ENCODE peak calls at places on chromosome 20, in six cellular contexts. H is AG04450, K is lower leg skin, E is WERI-Rb-1, D is fibroblast of lung, M is endothelial cell of umbilical vein. Q is an unnamed sample.

GRCh38 chr20:58515240-58516212 is at the start of gene APCDD1L:
- DNase-seq in D (peak; percentile 65), E (no peak), K (no peak), H (peak; percentile 48), M (no peak), Q (no peak)

GRCh38 chr20:10172998-10173655 is 45.5 kb upstream of the SNAP25 start:
- DNase-seq in K (no peak), E (no peak), D (no peak), M (no peak), H (no peak), Q (no peak)

GRCh38 chr20:45911486-45912343 is at the start of gene PLTP:
- DNase-seq in D (peak; percentile 81), K (peak; percentile 72), H (no peak), E (peak; percentile 78), M (peak; percentile 78), Q (no peak)

GRCh38 chr20:10185741-10186558 is 32.7 kb upstream of the SNAP25 start:
- DNase-seq in H (no peak), M (no peak), E (no peak), D (peak; percentile 85), K (no peak), Q (no peak)

GRCh38 chr20:17723301-17723691 is 23.5 kb downstream of the BANF2 start:
- DNase-seq in H (no peak), M (no peak), K (no peak), D (no peak), E (no peak), Q (no peak)

GRCh38 chr20:32160341-32160740 is 47.2 kb downstream of the PLAGL2 start:
- DNase-seq in E (no peak), M (no peak), K (no peak), D (no peak), H (no peak), Q (no peak)

GRCh38 chr20:50517817-50518154 is 7.6 kb downstream of the PTPN1 start:
- DNase-seq in D (no peak), M (no peak), K (no peak), H (no peak), E (no peak), Q (no peak)

GRCh38 chr20:32421290-32421689 is 63.2 kb downstream of the ASXL1 start:
- DNase-seq in H (no peak), M (no peak), D (no peak), E (no peak), K (no peak), Q (no peak)

GRCh38 chr20:56458227-56458821 is 10.1 kb upstream of the RTF2 start:
- DNase-seq in H (no peak), M (no peak), K (no peak), E (no peak), D (no peak), Q (no peak)

GRCh38 chr20:44702776-44703175 is 12.4 kb upstream of the CCN5 start:
- DNase-seq in E (no peak), D (peak; percentile 98), H (peak; percentile 87), M (peak; percentile 94), K (peak; percentile 86), Q (no peak)

GRCh38 chr20:39813190-39813829 is 851.2 kb downstream of the DHX35 start:
- DNase-seq in M (no peak), D (no peak), E (no peak), K (no peak), H (no peak), Q (no peak)

GRCh38 chr20:20530428-20531151 is 162.7 kb downstream of the INSM1 start:
- DNase-seq in M (no peak), H (no peak), K (no peak), E (no peak), D (no peak), Q (no peak)

GRCh38 chr20:20366896-20367680 is 816 bp upstream of the INSM1 start:
- DNase-seq in K (no peak), H (no peak), M (no peak), D (no peak), E (no peak), Q (no peak)

GRCh38 chr20:34689486-34689885 is 12.6 kb upstream of the PIGU start:
- DNase-seq in D (no peak), K (no peak), H (no peak), E (no peak), M (peak; percentile 61), Q (no peak)

GRCh38 chr20:45963059-45964011 is 8.7 kb downstream of the ZNF335 start:
- DNase-seq in D (peak; percentile 51), M (peak; percentile 36), H (no peak), K (no peak), E (peak; percentile 68), Q (peak; percentile 40)

GRCh38 chr20:44938637-44939036 is 21.6 kb downstream of the TOMM34 start:
- DNase-seq in D (no peak), H (no peak), M (peak; percentile 36), E (no peak), K (no peak), Q (no peak)

GRCh38 chr20:40781340-40781916 is 92.4 kb upstream of the MAFB start:
- DNase-seq in H (no peak), E (no peak), K (no peak), D (no peak), M (no peak), Q (no peak)

GRCh38 chr20:52132337-52132736 is 59.2 kb downstream of the ZFP64 start:
- DNase-seq in H (no peak), E (no peak), D (no peak), K (no peak), M (no peak), Q (no peak)

GRCh38 chr20:47370214-47370613 is 13.7 kb upstream of the ZMYND8 start:
- DNase-seq in H (no peak), D (no peak), M (no peak), E (no peak), K (no peak), Q (no peak)

GRCh38 chr20:6122111-6122872 is 538 bp downstream of the FERMT1 start:
- DNase-seq in E (no peak), H (peak; percentile 2), M (peak; percentile 28), D (peak; percentile 63), K (peak; percentile 44), Q (peak; percentile 43)

GRCh38 chr20:51221791-51222408 is 199.0 kb upstream of the KCNG1 start:
- DNase-seq in H (peak; percentile 11), D (peak; percentile 86), K (no peak), E (no peak), M (peak; percentile 38), Q (no peak)

GRCh38 chr20:62413896-62414481 is 6.9 kb upstream of the CABLES2 start:
- DNase-seq in D (no peak), H (no peak), K (no peak), E (peak; percentile 45), M (no peak), Q (no peak)
- TF ChIP-seq CTCF in D (no peak), H (no peak), K (no peak), E (peak; percentile 72), M (peak; percentile 12), Q (peak; percentile 23)

DNA sequence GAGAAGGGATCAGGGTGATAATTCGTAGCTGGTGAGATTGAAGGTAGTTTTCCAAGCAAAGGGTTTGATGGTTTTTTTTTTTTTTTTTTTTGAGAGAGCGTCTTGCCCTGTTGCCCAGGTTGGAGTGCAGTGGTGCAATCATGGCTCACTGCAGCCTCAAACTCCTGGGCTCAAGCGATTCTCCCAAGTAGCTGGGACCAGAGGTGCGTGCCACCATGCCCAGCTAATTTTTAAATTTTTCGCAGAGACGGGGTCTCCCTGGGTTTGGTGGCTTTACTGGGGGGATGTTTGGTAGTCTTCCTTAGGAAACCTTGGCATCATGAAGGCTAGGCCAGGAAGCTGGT is 76.8 kb upstream of the RNF24 start:
- DNase-seq in E (no peak), H (no peak), M (no peak), D (no peak), K (no peak), Q (no peak)
- TF ChIP-seq CTCF in E (no peak), H (no peak), M (no peak), D (no peak), K (no peak), Q (no peak)

GRCh38 chr20:53660078-53660909 is 66.7 kb upstream of the ZNF217 start:
- DNase-seq in M (peak; percentile 22), H (no peak), E (no peak), D (peak; percentile 68), K (peak; percentile 33), Q (peak; percentile 44)
- TF ChIP-seq CTCF in M (no peak), H (no peak), E (no peak), D (no peak), K (no peak), Q (no peak)

GRCh38 chr20:55057779-55058415 is 582.5 kb downstream of the DOK5 start:
- DNase-seq in D (no peak), E (no peak), H (no peak), K (no peak), M (no peak), Q (peak; percentile 20)
- TF ChIP-seq CTCF in D (no peak), E (no peak), H (no peak), K (no peak), M (no peak), Q (peak; percentile 63)

GRCh38 chr20:38256021-38256420 is 4.5 kb downstream of the KIAA1755 start:
- DNase-seq in E (no peak), H (no peak), K (no peak), D (no peak), M (no peak), Q (no peak)
- TF ChIP-seq CTCF in E (no peak), H (no peak), K (no peak), D (no peak), M (no peak), Q (no peak)

DNA sequence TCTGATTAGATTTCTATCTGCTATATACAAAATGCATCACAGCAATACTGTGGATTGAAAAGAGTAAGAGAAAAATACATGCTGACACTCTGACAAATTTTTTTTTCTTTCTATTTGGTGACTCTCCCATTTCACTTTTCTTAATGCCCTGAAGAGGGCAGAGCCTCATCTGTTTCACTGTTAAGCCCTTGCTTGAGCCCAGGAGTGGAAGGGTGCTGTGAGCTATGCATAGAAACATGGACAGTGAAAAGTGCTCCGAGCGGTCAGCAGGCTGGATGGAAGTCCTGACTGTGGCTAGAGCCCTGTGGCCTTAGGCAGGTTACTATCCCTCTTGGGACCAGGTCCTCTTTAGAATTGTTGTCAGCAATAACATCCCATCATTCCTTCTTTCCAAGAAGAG is 17.4 kb upstream of the CSE1L start:
- DNase-seq in K (no peak), M (no peak), D (peak; percentile 11), E (no peak), H (no peak), Q (no peak)
- TF ChIP-seq CTCF in K (no peak), M (no peak), D (peak; percentile 43), E (peak; percentile 33), H (peak; percentile 54), Q (peak; percentile 15)

GRCh38 chr20:1474817-1475603 is 8.4 kb upstream of the NSFL1C start:
- DNase-seq in H (no peak), E (no peak), M (no peak), D (no peak), K (no peak), Q (peak; percentile 39)
- TF ChIP-seq CTCF in H (no peak), E (peak; percentile 34), M (peak; percentile 14), D (no peak), K (no peak), Q (peak; percentile 51)

Q was measured in MM.1S.